ENCODE peak calls at places on chromosomes 2 and 18, in seven cellular contexts. I is prostate gland; O is activated CD8-positive, alpha-beta T cell treated with anti-CD3 and anti-CD28 coated beads, Interleukin-2, amount 10 ng/mL, durations not matched to agents 7 days and 5 days; Z is ureter; U is anterior cingulate cortex; V is endothelial cell; D is adrenal gland. E is an unnamed sample.
A peak's percentile ranks its signal among the peaks of the same experiment; 100 is the strongest.

GRCh38 chr18:4106407-4107033 is 348.6 kb downstream of the DLGAP1 start:
- DNase-seq in I (peak; percentile 54), O (peak; percentile 73), Z (peak; percentile 65), U (peak; percentile 24), V (peak; percentile 78), D (peak; percentile 92), E (peak; percentile 48)

GRCh38 chr2:119645173-119645846 is 33.7 kb upstream of the TMEM177 start:
- DNase-seq in I (no peak), O (no peak), Z (no peak), U (no peak), V (no peak), D (no peak), E (no peak)

GRCh38 chr18:14097761-14098160 is 34.5 kb downstream of the ZNF519 start:
- DNase-seq in I (no peak), O (no peak), Z (no peak), U (no peak), V (no peak), D (no peak), E (no peak)

GRCh38 chr2:235541016-235541415 is 47.2 kb downstream of the AGAP1 start:
- DNase-seq in I (peak; percentile 89), O (no peak), Z (no peak), U (no peak), V (no peak), D (no peak), E (no peak)

GRCh38 chr2:205563646-205564045 is 118.7 kb upstream of the NRP2 start:
- DNase-seq in I (no peak), O (peak; percentile 25), Z (no peak), U (no peak), V (peak; percentile 14), D (no peak), E (no peak)

GRCh38 chr2:64972856-64973255 is 16.3 kb upstream of the SLC1A4 start:
- DNase-seq in I (no peak), O (no peak), Z (no peak), U (no peak), V (no peak), D (no peak), E (no peak)

GRCh38 chr2:240644171-240644651 is 18.9 kb downstream of the GPR35 start:
- DNase-seq in I (no peak), O (peak; percentile 13), Z (peak; percentile 41), U (no peak), V (no peak), D (peak; percentile 14), E (no peak)

GRCh38 chr2:73085691-73086090 is 14.2 kb upstream of the SFXN5 start:
- DNase-seq in I (peak; percentile 78), O (peak; percentile 88), Z (peak; percentile 86), U (peak; percentile 50), V (peak; percentile 87), D (peak; percentile 95), E (peak; percentile 71)